ENCODE peak calls at places on chromosomes 11 and 22, in ten cellular contexts. One of them, this sample, is unnamed.

GRCh38 chr11:48020092-48020755 is 39.9 kb downstream of the PTPRJ start:
- DNase-seq in uterus: no peak
- DNase-seq in K562: no peak
- DNase-seq in IMR-90: no peak
- DNase-seq in heart left ventricle: no peak
- DNase-seq in sigmoid colon: no peak
- DNase-seq in HCT116: no peak
- DNase-seq in body of pancreas: peak
- DNase-seq in esophagus squamous epithelium: no peak
- DNase-seq in lower leg skin: peak
- DNase-seq in this sample: no peak

GRCh38 chr11:75428301-75428724 is 4.7 kb downstream of the KLHL35 start:
- DNase-seq in heart left ventricle: peak
- DNase-seq in K562: peak
- DNase-seq in HCT116: no peak
- DNase-seq in esophagus squamous epithelium: peak
- DNase-seq in IMR-90: peak
- DNase-seq in uterus: peak
- DNase-seq in sigmoid colon: peak
- DNase-seq in lower leg skin: peak
- DNase-seq in body of pancreas: peak
- DNase-seq in this sample: no peak

GRCh38 chr11:17933710-17934109 is 79.1 kb downstream of the SERGEF start:
- DNase-seq in sigmoid colon: no peak
- DNase-seq in IMR-90: no peak
- DNase-seq in K562: no peak
- DNase-seq in HCT116: no peak
- DNase-seq in lower leg skin: no peak
- DNase-seq in heart left ventricle: no peak
- DNase-seq in body of pancreas: no peak
- DNase-seq in uterus: no peak
- DNase-seq in esophagus squamous epithelium: no peak
- DNase-seq in this sample: no peak

GRCh38 chr11:79077684-79078379 is 363.0 kb downstream of the TENM4 start:
- DNase-seq in K562: no peak
- DNase-seq in uterus: no peak
- DNase-seq in HCT116: no peak
- DNase-seq in esophagus squamous epithelium: no peak
- DNase-seq in lower leg skin: no peak
- DNase-seq in heart left ventricle: no peak
- DNase-seq in sigmoid colon: no peak
- DNase-seq in body of pancreas: no peak
- DNase-seq in IMR-90: no peak
- DNase-seq in this sample: no peak

GRCh38 chr11:93814966-93815633 is 31.0 kb downstream of the MED17 start:
- DNase-seq in sigmoid colon: no peak
- DNase-seq in HCT116: no peak
- DNase-seq in lower leg skin: no peak
- DNase-seq in IMR-90: no peak
- DNase-seq in heart left ventricle: no peak
- DNase-seq in K562: no peak
- DNase-seq in esophagus squamous epithelium: no peak
- DNase-seq in uterus: no peak
- DNase-seq in body of pancreas: no peak
- DNase-seq in this sample: no peak

GRCh38 chr22:25645266-25645665 is 80.8 kb downstream of the GRK3 start:
- DNase-seq in lower leg skin: no peak
- DNase-seq in uterus: no peak
- DNase-seq in IMR-90: peak
- DNase-seq in heart left ventricle: no peak
- DNase-seq in body of pancreas: no peak
- DNase-seq in K562: no peak
- DNase-seq in sigmoid colon: no peak
- DNase-seq in HCT116: no peak
- DNase-seq in esophagus squamous epithelium: no peak
- DNase-seq in this sample: no peak

GRCh38 chr11:11969380-11970215 is 38.8 kb downstream of the DKK3 start:
- DNase-seq in sigmoid colon: peak
- DNase-seq in lower leg skin: no peak
- DNase-seq in uterus: no peak
- DNase-seq in heart left ventricle: peak
- DNase-seq in esophagus squamous epithelium: no peak
- DNase-seq in HCT116: no peak
- DNase-seq in IMR-90: no peak
- DNase-seq in K562: no peak
- DNase-seq in body of pancreas: no peak
- DNase-seq in this sample: peak

GRCh38 chr11:107928767-107929507 is 689 bp downstream of the RAB39A start:
- DNase-seq in uterus: no peak
- DNase-seq in body of pancreas: peak
- DNase-seq in IMR-90: no peak
- DNase-seq in HCT116: no peak
- DNase-seq in lower leg skin: peak
- DNase-seq in sigmoid colon: no peak
- DNase-seq in K562: no peak
- DNase-seq in esophagus squamous epithelium: no peak
- DNase-seq in heart left ventricle: no peak
- DNase-seq in this sample: no peak

GRCh38 chr11:70532066-70532440 is 133.7 kb downstream of the CTTN start:
- DNase-seq in esophagus squamous epithelium: no peak
- DNase-seq in K562: no peak
- DNase-seq in sigmoid colon: no peak
- DNase-seq in uterus: no peak
- DNase-seq in HCT116: no peak
- DNase-seq in IMR-90: peak
- DNase-seq in lower leg skin: no peak
- DNase-seq in heart left ventricle: no peak
- DNase-seq in body of pancreas: no peak
- DNase-seq in this sample: no peak

GRCh38 chr11:93490996-93491618 is 52.1 kb downstream of the SMCO4 start:
- DNase-seq in esophagus squamous epithelium: no peak
- DNase-seq in uterus: no peak
- DNase-seq in heart left ventricle: no peak
- DNase-seq in sigmoid colon: no peak
- DNase-seq in lower leg skin: no peak
- DNase-seq in HCT116: no peak
- DNase-seq in IMR-90: no peak
- DNase-seq in body of pancreas: no peak
- DNase-seq in K562: no peak
- DNase-seq in this sample: peak

GRCh38 chr11:18188796-18189195 is 16.2 kb downstream of the MRGPRX4 start:
- DNase-seq in K562: no peak
- DNase-seq in heart left ventricle: no peak
- DNase-seq in uterus: no peak
- DNase-seq in body of pancreas: no peak
- DNase-seq in HCT116: no peak
- DNase-seq in lower leg skin: no peak
- DNase-seq in IMR-90: no peak
- DNase-seq in esophagus squamous epithelium: no peak
- DNase-seq in sigmoid colon: no peak
- DNase-seq in this sample: no peak

GRCh38 chr11:58179648-58180047 is 9.2 kb upstream of the OR9Q2 start:
- DNase-seq in K562: peak
- DNase-seq in HCT116: no peak
- DNase-seq in body of pancreas: no peak
- DNase-seq in IMR-90: no peak
- DNase-seq in sigmoid colon: no peak
- DNase-seq in esophagus squamous epithelium: no peak
- DNase-seq in lower leg skin: no peak
- DNase-seq in heart left ventricle: peak
- DNase-seq in uterus: peak
- DNase-seq in this sample: no peak

GRCh38 chr11:94885581-94885980 is 87.8 kb downstream of the CWC15 start:
- DNase-seq in uterus: no peak
- DNase-seq in HCT116: no peak
- DNase-seq in lower leg skin: no peak
- DNase-seq in sigmoid colon: no peak
- DNase-seq in IMR-90: no peak
- DNase-seq in body of pancreas: no peak
- DNase-seq in K562: no peak
- DNase-seq in heart left ventricle: no peak
- DNase-seq in esophagus squamous epithelium: no peak
- DNase-seq in this sample: no peak

GRCh38 chr11:71109586-71109985 is 142.8 kb downstream of the SHANK2 start:
- DNase-seq in sigmoid colon: no peak
- DNase-seq in K562: no peak
- DNase-seq in heart left ventricle: peak
- DNase-seq in esophagus squamous epithelium: no peak
- DNase-seq in HCT116: no peak
- DNase-seq in uterus: no peak
- DNase-seq in IMR-90: no peak
- DNase-seq in body of pancreas: no peak
- DNase-seq in lower leg skin: no peak
- DNase-seq in this sample: no peak

GRCh38 chr11:86978756-86979608 is 23.8 kb upstream of the FZD4 start:
- DNase-seq in IMR-90: peak
- DNase-seq in lower leg skin: no peak
- DNase-seq in sigmoid colon: no peak
- DNase-seq in HCT116: peak
- DNase-seq in esophagus squamous epithelium: no peak
- DNase-seq in K562: peak
- DNase-seq in uterus: no peak
- DNase-seq in heart left ventricle: no peak
- DNase-seq in body of pancreas: peak
- DNase-seq in this sample: no peak

GRCh38 chr11:119585038-119585666 is 143.8 kb downstream of the NECTIN1 start:
- DNase-seq in esophagus squamous epithelium: no peak
- DNase-seq in K562: no peak
- DNase-seq in body of pancreas: peak
- DNase-seq in lower leg skin: peak
- DNase-seq in uterus: no peak
- DNase-seq in heart left ventricle: no peak
- DNase-seq in HCT116: no peak
- DNase-seq in IMR-90: no peak
- DNase-seq in sigmoid colon: no peak
- DNase-seq in this sample: no peak

GRCh38 chr11:100776212-100776896 is 89.3 kb downstream of the ARHGAP42 start:
- DNase-seq in HCT116: peak
- DNase-seq in body of pancreas: peak
- DNase-seq in uterus: no peak
- DNase-seq in esophagus squamous epithelium: no peak
- DNase-seq in sigmoid colon: no peak
- DNase-seq in IMR-90: peak
- DNase-seq in heart left ventricle: no peak
- DNase-seq in K562: no peak
- DNase-seq in lower leg skin: no peak
- DNase-seq in this sample: no peak

GRCh38 chr11:72738199-72739141 is 13.7 kb downstream of the ARAP1 start:
- DNase-seq in K562: peak
- DNase-seq in lower leg skin: no peak
- DNase-seq in uterus: no peak
- DNase-seq in body of pancreas: peak
- DNase-seq in HCT116: no peak
- DNase-seq in heart left ventricle: peak
- DNase-seq in esophagus squamous epithelium: peak
- DNase-seq in IMR-90: peak
- DNase-seq in sigmoid colon: peak
- DNase-seq in this sample: no peak
- H3K4me3 ChIP-seq in K562: no peak
- H3K4me3 ChIP-seq in lower leg skin: no peak
- H3K4me3 ChIP-seq in uterus: no peak
- H3K4me3 ChIP-seq in body of pancreas: no peak
- H3K4me3 ChIP-seq in HCT116: no peak
- H3K4me3 ChIP-seq in heart left ventricle: peak
- H3K4me3 ChIP-seq in esophagus squamous epithelium: peak
- H3K4me3 ChIP-seq in IMR-90: no peak
- H3K4me3 ChIP-seq in sigmoid colon: no peak
- H3K4me3 ChIP-seq in this sample: no peak

GRCh38 chr11:61411589-61411988 is 18.2 kb downstream of the CPSF7 start:
- DNase-seq in IMR-90: no peak
- DNase-seq in esophagus squamous epithelium: no peak
- DNase-seq in sigmoid colon: no peak
- DNase-seq in K562: no peak
- DNase-seq in lower leg skin: no peak
- DNase-seq in HCT116: no peak
- DNase-seq in body of pancreas: no peak
- DNase-seq in uterus: no peak
- DNase-seq in heart left ventricle: no peak
- DNase-seq in this sample: no peak
- TF ChIP-seq POLR2A in IMR-90: no peak
- TF ChIP-seq POLR2A in esophagus squamous epithelium: no peak
- TF ChIP-seq POLR2A in sigmoid colon: no peak
- TF ChIP-seq POLR2A in K562: peak
- TF ChIP-seq POLR2A in lower leg skin: no peak
- TF ChIP-seq POLR2A in HCT116: no peak
- TF ChIP-seq POLR2A in body of pancreas: no peak
- TF ChIP-seq POLR2A in uterus: no peak
- TF ChIP-seq POLR2A in heart left ventricle: no peak
- TF ChIP-seq POLR2A in this sample: no peak

GRCh38 chr11:1486054-1486825 is at the start of gene MOB2:
- DNase-seq in HCT116: no peak
- DNase-seq in K562: no peak
- DNase-seq in body of pancreas: peak
- DNase-seq in heart left ventricle: peak
- DNase-seq in sigmoid colon: peak
- DNase-seq in uterus: no peak
- DNase-seq in esophagus squamous epithelium: no peak
- DNase-seq in IMR-90: peak
- DNase-seq in lower leg skin: no peak
- DNase-seq in this sample: no peak

GRCh38 chr11:1484061-1484671 is 2.4 kb downstream of the MOB2 start:
- DNase-seq in heart left ventricle: no peak
- DNase-seq in K562: no peak
- DNase-seq in IMR-90: no peak
- DNase-seq in esophagus squamous epithelium: no peak
- DNase-seq in lower leg skin: no peak
- DNase-seq in sigmoid colon: peak
- DNase-seq in HCT116: no peak
- DNase-seq in uterus: peak
- DNase-seq in body of pancreas: no peak
- DNase-seq in this sample: no peak

GRCh38 chr11:1483445-1483961 is 3.1 kb downstream of the MOB2 start:
- DNase-seq in lower leg skin: no peak
- DNase-seq in IMR-90: no peak
- DNase-seq in sigmoid colon: peak
- DNase-seq in body of pancreas: no peak
- DNase-seq in K562: no peak
- DNase-seq in HCT116: no peak
- DNase-seq in uterus: peak
- DNase-seq in esophagus squamous epithelium: no peak
- DNase-seq in heart left ventricle: no peak
- DNase-seq in this sample: no peak

GRCh38 chr11:1485504-1485885 is 1.1 kb downstream of the MOB2 start:
- DNase-seq in K562: no peak
- DNase-seq in HCT116: no peak
- DNase-seq in body of pancreas: no peak
- DNase-seq in esophagus squamous epithelium: no peak
- DNase-seq in sigmoid colon: peak
- DNase-seq in IMR-90: no peak
- DNase-seq in uterus: no peak
- DNase-seq in heart left ventricle: no peak
- DNase-seq in lower leg skin: no peak
- DNase-seq in this sample: no peak

GRCh38 chr11:1484716-1485503 is 1.7 kb downstream of the MOB2 start:
- DNase-seq in lower leg skin: no peak
- DNase-seq in body of pancreas: no peak
- DNase-seq in K562: no peak
- DNase-seq in heart left ventricle: peak
- DNase-seq in uterus: no peak
- DNase-seq in sigmoid colon: peak
- DNase-seq in IMR-90: no peak
- DNase-seq in HCT116: no peak
- DNase-seq in esophagus squamous epithelium: no peak
- DNase-seq in this sample: no peak
- TF ChIP-seq CTCF in lower leg skin: no peak
- TF ChIP-seq CTCF in body of pancreas: no peak
- TF ChIP-seq CTCF in K562: no peak
- TF ChIP-seq CTCF in heart left ventricle: no peak
- TF ChIP-seq CTCF in uterus: no peak
- TF ChIP-seq CTCF in sigmoid colon: peak
- TF ChIP-seq CTCF in IMR-90: no peak
- TF ChIP-seq CTCF in HCT116: peak
- TF ChIP-seq CTCF in esophagus squamous epithelium: no peak
- TF ChIP-seq CTCF in this sample: no peak

GRCh38 chr11:109983358-109983757 is 109.8 kb upstream of the ZC3H12C start:
- DNase-seq in HCT116: no peak
- DNase-seq in uterus: no peak
- DNase-seq in K562: no peak
- DNase-seq in lower leg skin: no peak
- DNase-seq in sigmoid colon: no peak
- DNase-seq in heart left ventricle: no peak
- DNase-seq in IMR-90: no peak
- DNase-seq in esophagus squamous epithelium: no peak
- DNase-seq in body of pancreas: no peak
- DNase-seq in this sample: no peak
- H3K4me3 ChIP-seq in HCT116: no peak
- H3K4me3 ChIP-seq in uterus: no peak
- H3K4me3 ChIP-seq in K562: no peak
- H3K4me3 ChIP-seq in lower leg skin: no peak
- H3K4me3 ChIP-seq in sigmoid colon: no peak
- H3K4me3 ChIP-seq in heart left ventricle: no peak
- H3K4me3 ChIP-seq in IMR-90: no peak
- H3K4me3 ChIP-seq in esophagus squamous epithelium: no peak
- H3K4me3 ChIP-seq in body of pancreas: no peak
- H3K4me3 ChIP-seq in this sample: no peak

This sample was measured in vagina.